ENCODE peak calls at places on chromosomes 11 and 22, in eight cellular contexts. C is HS-27A; G is stimulated activated CD4-positive, alpha-beta T cell treated with anti-CD3 and anti-CD28 coated beads, Interleukin-15, amount 100 ng/mL, for 24 hours; K is mesendoderm; Y is AG10803; E is ureter; B is substantia nigra; M is activated naive CD4-positive, alpha-beta T cell. V is an unnamed sample.

GRCh38 chr11:107736546-107736945 is 24.7 kb upstream of the SLN start:
- DNase-seq in E (no peak), B (no peak), G (no peak), Y (no peak), C (no peak), M (no peak), K (no peak), V (no peak)

GRCh38 chr22:42313804-42314581 is 43.5 kb upstream of the TCF20 start:
- DNase-seq in M (no peak), B (peak), E (no peak), K (peak), Y (no peak), G (peak), C (no peak), V (peak)

GRCh38 chr11:65292866-65293265 is 21.8 kb upstream of the CDC42EP2 start:
- DNase-seq in B (no peak), Y (peak), E (no peak), M (no peak), K (no peak), G (no peak), C (no peak), V (no peak)

GRCh38 chr11:1823376-1824220 is 11.2 kb upstream of the SYT8 start:
- DNase-seq in E (no peak), M (no peak), G (no peak), C (no peak), Y (no peak), K (no peak), B (no peak), V (no peak)

GRCh38 chr11:10731064-10731680 is 19.9 kb upstream of the CTR9 start:
- DNase-seq in K (no peak), M (no peak), Y (no peak), G (no peak), E (no peak), C (no peak), B (no peak), V (no peak)

GRCh38 chr11:94934362-94934761 is 39.0 kb downstream of the CWC15 start:
- DNase-seq in K (peak), M (no peak), E (no peak), B (no peak), G (peak), Y (peak), C (no peak), V (peak)

GRCh38 chr11:101127699-101128570 is 1.7 kb downstream of the PGR start:
- DNase-seq in G (peak), B (no peak), Y (no peak), C (no peak), E (peak), K (peak), M (no peak), V (peak)

GRCh38 chr11:66064571-66064970 is 5.5 kb upstream of the PACS1 start:
- DNase-seq in B (no peak), K (no peak), Y (no peak), M (no peak), E (no peak), G (no peak), C (no peak), V (no peak)

GRCh38 chr11:134754823-134755198 is 342.8 kb upstream of the B3GAT1 start:
- DNase-seq in M (no peak), K (no peak), C (no peak), G (no peak), E (no peak), B (no peak), Y (no peak), V (no peak)

GRCh38 chr11:47132981-47133380 is 43.7 kb downstream of the ARFGAP2 start:
- DNase-seq in E (no peak), Y (no peak), C (no peak), B (no peak), G (no peak), K (no peak), M (no peak), V (no peak)

GRCh38 chr11:111694851-111695250 is 71.3 kb downstream of the PPP2R1B start:
- DNase-seq in C (peak), B (no peak), M (no peak), G (no peak), Y (peak), E (no peak), K (no peak), V (no peak)

GRCh38 chr11:40597546-40598113 is 861.8 kb downstream of the LRRC4C start:
- DNase-seq in G (no peak), E (no peak), C (no peak), K (no peak), B (no peak), M (no peak), Y (no peak), V (no peak)

GRCh38 chr22:25930710-25931353 is 188.8 kb downstream of the MYO18B start:
- DNase-seq in B (no peak), C (no peak), Y (no peak), M (no peak), G (no peak), K (no peak), E (no peak), V (no peak)

GRCh38 chr11:45468265-45468856 is 182.2 kb upstream of the SYT13 start:
- DNase-seq in Y (peak), B (no peak), K (peak), M (no peak), G (no peak), E (no peak), C (no peak), V (peak)

GRCh38 chr11:10641314-10642206 is 52.0 kb downstream of the IRAG1 start:
- DNase-seq in K (no peak), E (no peak), Y (no peak), B (no peak), C (no peak), M (no peak), G (no peak), V (no peak)

GRCh38 chr11:70901951-70902521 is 350.3 kb downstream of the SHANK2 start:
- DNase-seq in G (no peak), B (peak), C (no peak), K (no peak), Y (no peak), M (no peak), E (no peak), V (no peak)

GRCh38 chr11:12403995-12404345 is 26.6 kb downstream of the PARVA start:
- DNase-seq in M (no peak), E (no peak), G (no peak), B (no peak), Y (no peak), K (no peak), C (no peak), V (no peak)

GRCh38 chr11:130760515-130761125 is 155.7 kb downstream of the SNX19 start:
- DNase-seq in E (no peak), C (no peak), G (no peak), M (no peak), Y (no peak), B (no peak), K (peak), V (peak)

GRCh38 chr11:70251583-70252285 is 18.8 kb upstream of the PPFIA1 start:
- DNase-seq in B (peak), Y (no peak), M (no peak), G (no peak), E (no peak), K (no peak), C (no peak), V (peak)

GRCh38 chr11:110907629-110908028 is 195.4 kb upstream of the ARHGAP20 start:
- DNase-seq in B (no peak), M (no peak), K (no peak), C (peak), Y (peak), E (no peak), G (peak), V (no peak)

GRCh38 chr22:44395116-44396005 is 82.6 kb upstream of the SHISAL1 start:
- DNase-seq in B (no peak), K (no peak), C (no peak), M (no peak), Y (no peak), G (no peak), E (no peak), V (no peak)

GRCh38 chr11:64885367-64886286 is 7.2 kb upstream of the EHD1 start:
- DNase-seq in B (no peak), M (no peak), E (no peak), C (no peak), K (no peak), G (peak), Y (peak), V (no peak)

GRCh38 chr11:66818231-66818955 is 24.8 kb upstream of the RCE1 start:
- DNase-seq in E (no peak), G (no peak), B (no peak), Y (no peak), M (no peak), C (no peak), K (no peak), V (no peak)

GRCh38 chr11:84671325-84672019 is 955.7 kb downstream of the DLG2 start:
- DNase-seq in G (no peak), Y (no peak), M (no peak), C (no peak), K (no peak), E (no peak), B (no peak), V (no peak)

GRCh38 chr22:44685384-44686056 is 16.5 kb upstream of the PRR5 start:
- DNase-seq in M (peak), B (no peak), Y (peak), C (no peak), E (peak), K (peak), G (peak), V (peak)

GRCh38 chr11:2521681-2522630 is 77.1 kb downstream of the KCNQ1 start:
- DNase-seq in G (no peak), K (no peak), C (no peak), M (no peak), B (no peak), E (peak), Y (no peak), V (no peak)

V was measured in GM23338.